ENCODE peak calls at places on chromosomes 2 and 18, in five cellular contexts. One of them, this sample, is unnamed.

GRCh38 chr18:77146249-77147080 is 13.9 kb upstream of the MBP start:
- DNase-seq in stimulated activated naive CD4-positive, alpha-beta T cell: no peak
- DNase-seq in posterior cingulate gyrus: no peak
- DNase-seq in MM.1S: no peak
- DNase-seq in stimulated activated CD4-positive, alpha-beta T cell treated with anti-CD3 and anti-CD28 coated beads, Interleukin-2, amount 100 ng/mL, for 48 hours: no peak
- DNase-seq in this sample: no peak

GRCh38 chr18:3350566-3351527 is 88.9 kb downstream of the MYL12B start:
- DNase-seq in stimulated activated naive CD4-positive, alpha-beta T cell: no peak
- DNase-seq in stimulated activated CD4-positive, alpha-beta T cell treated with anti-CD3 and anti-CD28 coated beads, Interleukin-2, amount 100 ng/mL, for 48 hours: no peak
- DNase-seq in posterior cingulate gyrus: no peak
- DNase-seq in MM.1S: no peak
- DNase-seq in this sample: no peak

GRCh38 chr2:47869859-47870258 is 36.4 kb downstream of the FBXO11 start:
- DNase-seq in posterior cingulate gyrus: no peak
- DNase-seq in MM.1S: no peak
- DNase-seq in stimulated activated CD4-positive, alpha-beta T cell treated with anti-CD3 and anti-CD28 coated beads, Interleukin-2, amount 100 ng/mL, for 48 hours: no peak
- DNase-seq in stimulated activated naive CD4-positive, alpha-beta T cell: no peak
- DNase-seq in this sample: no peak

GRCh38 chr18:51525453-51526225 is 328.2 kb upstream of the MEX3C start:
- DNase-seq in MM.1S: no peak
- DNase-seq in stimulated activated naive CD4-positive, alpha-beta T cell: no peak
- DNase-seq in stimulated activated CD4-positive, alpha-beta T cell treated with anti-CD3 and anti-CD28 coated beads, Interleukin-2, amount 100 ng/mL, for 48 hours: no peak
- DNase-seq in posterior cingulate gyrus: no peak
- DNase-seq in this sample: no peak

GRCh38 chr2:60581461-60582282 is 28.2 kb upstream of the BCL11A start:
- DNase-seq in posterior cingulate gyrus: peak; percentile 83
- DNase-seq in stimulated activated naive CD4-positive, alpha-beta T cell: peak; percentile 34
- DNase-seq in MM.1S: peak; percentile 74
- DNase-seq in stimulated activated CD4-positive, alpha-beta T cell treated with anti-CD3 and anti-CD28 coated beads, Interleukin-2, amount 100 ng/mL, for 48 hours: peak; percentile 67
- DNase-seq in this sample: peak; percentile 77

GRCh38 chr2:190636362-190636761 is 12.5 kb upstream of the NAB1 start:
- DNase-seq in stimulated activated CD4-positive, alpha-beta T cell treated with anti-CD3 and anti-CD28 coated beads, Interleukin-2, amount 100 ng/mL, for 48 hours: no peak
- DNase-seq in MM.1S: no peak
- DNase-seq in posterior cingulate gyrus: no peak
- DNase-seq in stimulated activated naive CD4-positive, alpha-beta T cell: no peak
- DNase-seq in this sample: no peak

GRCh38 chr2:157488877-157489276 is 45.0 kb upstream of the CYTIP start:
- DNase-seq in stimulated activated CD4-positive, alpha-beta T cell treated with anti-CD3 and anti-CD28 coated beads, Interleukin-2, amount 100 ng/mL, for 48 hours: no peak
- DNase-seq in posterior cingulate gyrus: no peak
- DNase-seq in MM.1S: no peak
- DNase-seq in stimulated activated naive CD4-positive, alpha-beta T cell: no peak
- DNase-seq in this sample: no peak

GRCh38 chr18:12598181-12598921 is 59.6 kb downstream of the SPIRE1 start:
- DNase-seq in stimulated activated CD4-positive, alpha-beta T cell treated with anti-CD3 and anti-CD28 coated beads, Interleukin-2, amount 100 ng/mL, for 48 hours: no peak
- DNase-seq in stimulated activated naive CD4-positive, alpha-beta T cell: no peak
- DNase-seq in MM.1S: no peak
- DNase-seq in posterior cingulate gyrus: no peak
- DNase-seq in this sample: no peak

This sample was measured in OCI-LY7.